ENCODE peak calls at places on chromosomes 6 and 20, in six cellular contexts. V, P, I, M, S and T are unnamed samples.

GRCh38 chr6:169398342-169399105 is 144.9 kb upstream of the THBS2 start:
- DNase-seq in V (no peak), P (no peak), I (no peak), M (no peak), S (no peak), T (no peak)

GRCh38 chr20:25054995-25055629 is 2.8 kb downstream of the ACSS1 start:
- DNase-seq in V (peak), P (peak), I (peak), M (peak), S (no peak), T (peak)

GRCh38 chr6:73248192-73248898 is 14.7 kb downstream of the KHDC1 start:
- DNase-seq in V (no peak), P (no peak), I (no peak), M (no peak), S (no peak), T (no peak)

GRCh38 chr6:52283111-52283510 is 1.4 kb downstream of the MCM3 start:
- DNase-seq in V (no peak), P (no peak), I (no peak), M (no peak), S (no peak), T (no peak)

GRCh38 chr6:162819284-162819683 is 91.5 kb downstream of the PACRG start:
- DNase-seq in V (no peak), P (no peak), I (no peak), M (no peak), S (no peak), T (no peak)

GRCh38 chr6:108610270-108610839 is 49.6 kb downstream of the FOXO3 start:
- DNase-seq in V (no peak), P (no peak), I (no peak), M (no peak), S (no peak), T (no peak)

GRCh38 chr6:149699150-149699549 is 18.8 kb downstream of the LATS1 start:
- DNase-seq in V (no peak), P (no peak), I (no peak), M (no peak), S (no peak), T (no peak)

GRCh38 chr6:159890201-159890600 is 587 bp upstream of the MAS1 start:
- DNase-seq in V (no peak), P (no peak), I (no peak), M (no peak), S (no peak), T (no peak)

GRCh38 chr6:169789944-169790927 is 38.8 kb downstream of the ERMARD start:
- DNase-seq in V (peak), P (peak), I (peak), M (peak), S (peak), T (peak)

GRCh38 chr6:156395276-156395675 is 381.9 kb upstream of the ARID1B start:
- DNase-seq in V (peak), P (no peak), I (no peak), M (no peak), S (no peak), T (peak)

GRCh38 chr6:156795825-156796224 is 18.6 kb downstream of the ARID1B start:
- DNase-seq in V (no peak), P (no peak), I (no peak), M (no peak), S (no peak), T (no peak)

GRCh38 chr6:112241820-112242443 is 12.4 kb downstream of the LAMA4 start:
- DNase-seq in V (no peak), P (no peak), I (no peak), M (no peak), S (no peak), T (no peak)

GRCh38 chr6:142943746-142944125 is 1.2 kb downstream of the HIVEP2 start:
- DNase-seq in V (peak), P (peak), I (peak), M (peak), S (no peak), T (no peak)

GRCh38 chr6:69732640-69733039 is 64.2 kb downstream of the LMBRD1 start:
- DNase-seq in V (peak), P (no peak), I (no peak), M (peak), S (no peak), T (no peak)

GRCh38 chr6:46000905-46001304 is 14.8 kb downstream of the CLIC5 start:
- DNase-seq in V (no peak), P (no peak), I (no peak), M (no peak), S (no peak), T (no peak)

GRCh38 chr6:139028242-139028657 is 295 bp upstream of the ABRACL start:
- DNase-seq in V (no peak), P (no peak), I (peak), M (no peak), S (no peak), T (no peak)

GRCh38 chr20:35476288-35476687 is 20.9 kb downstream of the CEP250 start:
- DNase-seq in V (no peak), P (no peak), I (no peak), M (no peak), S (no peak), T (no peak)

GRCh38 chr6:152472325-152472724 is 164.8 kb downstream of the SYNE1 start:
- DNase-seq in V (no peak), P (no peak), I (no peak), M (no peak), S (no peak), T (no peak)

GRCh38 chr6:86581833-86582232 is 355.5 kb upstream of the HTR1E start:
- DNase-seq in V (peak), P (no peak), I (no peak), M (no peak), S (no peak), T (no peak)

GRCh38 chr6:158785036-158785435 is 34.1 kb downstream of the EZR start:
- DNase-seq in V (no peak), P (no peak), I (peak), M (no peak), S (no peak), T (peak)

GRCh38 chr6:90003941-90004340 is 109.7 kb downstream of the GJA10 start:
- DNase-seq in V (no peak), P (no peak), I (no peak), M (no peak), S (no peak), T (no peak)

GRCh38 chr6:167426620-167427019 is 101.7 kb downstream of the TTLL2 start:
- DNase-seq in V (no peak), P (no peak), I (no peak), M (no peak), S (no peak), T (no peak)

GRCh38 chr20:49891486-49891885 is 23.8 kb downstream of the SPATA2 start:
- DNase-seq in V (no peak), P (no peak), I (no peak), M (no peak), S (no peak), T (no peak)

GRCh38 chr20:49892260-49893216 is 22.8 kb downstream of the SPATA2 start:
- DNase-seq in V (no peak), P (no peak), I (peak), M (no peak), S (no peak), T (no peak)

GRCh38 chr20:49890651-49891361 is 24.5 kb downstream of the SPATA2 start:
- DNase-seq in V (no peak), P (peak), I (no peak), M (no peak), S (no peak), T (no peak)

GRCh38 chr20:49894073-49894470 is 21.3 kb downstream of the SPATA2 start:
- DNase-seq in V (no peak), P (no peak), I (no peak), M (no peak), S (no peak), T (no peak)

GRCh38 chr20:49893242-49894072 is 21.9 kb downstream of the SPATA2 start:
- DNase-seq in V (no peak), P (no peak), I (no peak), M (no peak), S (no peak), T (no peak)
- H3K4me3 ChIP-seq in V (no peak), P (no peak), I (no peak), M (peak), S (no peak), T (no peak)

GRCh38 chr6:18342223-18342622 is 44.9 kb upstream of the RNF144B start:
- DNase-seq in V (no peak), P (no peak), I (no peak), M (no peak), S (peak), T (no peak)
- H3K27ac ChIP-seq in V (no peak), P (no peak), I (no peak), M (no peak), S (peak), T (no peak)

GRCh38 chr20:45962031-45962755 is 9.8 kb downstream of the ZNF335 start:
- DNase-seq in V (no peak), P (no peak), I (peak), M (no peak), S (no peak), T (no peak)

GRCh38 chr20:45959126-45959525 is 12.9 kb downstream of the ZNF335 start:
- DNase-seq in V (no peak), P (peak), I (peak), M (no peak), S (no peak), T (no peak)

GRCh38 chr20:45958593-45958992 is 13.4 kb downstream of the ZNF335 start:
- DNase-seq in V (no peak), P (peak), I (no peak), M (no peak), S (no peak), T (no peak)

GRCh38 chr20:45957021-45957941 is 14.7 kb downstream of the ZNF335 start:
- DNase-seq in V (no peak), P (peak), I (peak), M (no peak), S (no peak), T (no peak)

DNA sequence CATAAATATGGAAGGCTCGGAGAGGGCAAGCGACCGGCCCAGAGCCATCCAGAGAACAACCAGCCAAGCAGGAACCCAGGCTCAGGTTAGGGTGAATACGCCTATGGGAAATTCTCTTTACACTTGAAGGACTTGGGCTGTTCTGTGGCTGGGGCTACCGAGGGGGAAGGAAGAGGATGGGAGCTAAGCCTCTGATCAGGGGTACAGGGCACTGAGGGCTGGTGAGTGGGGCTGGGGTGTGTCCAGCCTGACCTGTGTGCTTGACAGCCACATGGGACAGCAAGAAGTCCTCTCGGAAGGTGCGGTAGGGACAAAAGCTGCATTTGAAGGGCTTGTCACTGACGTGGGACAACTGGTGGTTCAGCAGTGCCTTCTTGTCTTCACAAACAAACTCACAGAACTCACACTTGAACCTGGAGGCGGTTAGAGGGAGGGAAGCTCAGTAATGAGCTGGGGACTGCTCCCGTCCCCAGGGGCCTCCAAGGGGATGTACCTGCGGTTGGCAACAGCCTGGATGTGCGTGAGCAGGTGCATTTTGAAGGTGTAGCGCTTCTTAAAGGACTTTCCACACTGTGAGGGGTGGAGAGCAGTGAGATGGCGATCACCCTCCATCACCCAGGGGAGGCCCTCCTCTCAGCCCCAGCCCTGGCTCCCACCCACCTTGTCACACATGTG is 11.9 kb downstream of the ZNF335 start:
- DNase-seq in V (no peak), P (peak), I (peak), M (no peak), S (no peak), T (no peak)
- H3K4me3 ChIP-seq in V (no peak), P (no peak), I (no peak), M (no peak), S (no peak), T (no peak)

GRCh38 chr20:21516861-21517565 is 3.1 kb upstream of the NKX2-2 start:
- DNase-seq in V (no peak), P (no peak), I (no peak), M (no peak), S (no peak), T (no peak)

GRCh38 chr20:21516180-21516567 is 2.3 kb upstream of the NKX2-2 start:
- DNase-seq in V (no peak), P (no peak), I (no peak), M (no peak), S (no peak), T (no peak)

GRCh38 chr20:21519136-21519584 is 5.3 kb upstream of the NKX2-2 start:
- DNase-seq in V (no peak), P (no peak), I (no peak), M (no peak), S (no peak), T (no peak)

GRCh38 chr20:21517566-21518277 is 3.9 kb upstream of the NKX2-2 start:
- DNase-seq in V (no peak), P (no peak), I (no peak), M (no peak), S (no peak), T (no peak)

GRCh38 chr20:21518292-21518991 is 4.6 kb upstream of the NKX2-2 start:
- DNase-seq in V (no peak), P (no peak), I (no peak), M (no peak), S (no peak), T (no peak)
- H3K27ac ChIP-seq in V (no peak), P (no peak), I (no peak), M (no peak), S (no peak), T (no peak)

DNA sequence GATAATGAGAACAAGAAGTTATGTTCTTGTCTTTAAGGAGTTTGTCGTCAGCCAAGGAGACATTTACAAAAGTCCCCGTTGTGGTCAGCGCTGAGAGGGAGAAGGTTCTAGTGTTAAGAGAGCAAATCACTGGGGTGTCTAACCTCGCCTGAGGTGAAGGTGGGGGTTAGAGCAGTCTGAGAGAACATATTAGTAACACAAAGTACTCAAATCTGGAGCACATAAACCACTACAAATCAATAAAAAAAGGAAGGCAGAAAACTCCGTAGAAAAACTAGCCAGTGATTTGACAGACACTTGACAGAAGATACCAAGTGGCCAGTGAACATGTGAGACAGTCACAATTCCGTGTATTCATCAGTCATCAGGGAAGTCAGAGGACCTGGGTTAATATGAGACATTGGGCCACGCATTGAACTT is 45.4 kb downstream of the CDS2 start:
- DNase-seq in V (no peak), P (no peak), I (no peak), M (no peak), S (no peak), T (no peak)
- H3K4me3 ChIP-seq in V (no peak), P (no peak), I (no peak), M (no peak), S (no peak), T (no peak)

GRCh38 chr6:161128230-161128629 is 136.7 kb downstream of the MAP3K4 start:
- DNase-seq in V (no peak), P (no peak), I (no peak), M (no peak), S (no peak), T (no peak)
- H3K27ac ChIP-seq in V (peak), P (no peak), I (no peak), M (no peak), S (no peak), T (no peak)

GRCh38 chr20:31715766-31716165 is 6.9 kb downstream of the BCL2L1 start:
- DNase-seq in V (no peak), P (no peak), I (no peak), M (no peak), S (no peak), T (no peak)
- H3K4me3 ChIP-seq in V (peak), P (no peak), I (no peak), M (no peak), S (no peak), T (no peak)